ENCODE peak calls at places on chromosomes 6 and 20, in five cellular contexts. I is M059J; W is Right ventricle myocardium inferior; L is glutamatergic neuron; N is naive thymus-derived CD8-positive, alpha-beta T cell. F is an unnamed sample.

GRCh38 chr6:116384727-116385461 is 14.1 kb downstream of the DSE start:
- DNase-seq in L (no peak), N (no peak), I (no peak), W (no peak), F (no peak)

GRCh38 chr6:11711994-11712698 is 66.5 kb downstream of the ADTRP start:
- DNase-seq in W (no peak), I (no peak), L (no peak), N (no peak), F (no peak)

GRCh38 chr6:160275511-160276003 is 16.9 kb upstream of the SLC22A2 start:
- DNase-seq in N (no peak), I (no peak), W (peak; percentile 64), L (no peak), F (no peak)

GRCh38 chr20:815914-816606 is 17.5 kb upstream of the FAM110A start:
- DNase-seq in N (peak; percentile 60), W (peak; percentile 82), L (peak; percentile 78), I (peak; percentile 67), F (peak; percentile 57)

GRCh38 chr6:29236060-29236459 is 65.4 kb downstream of the OR2J2 start:
- DNase-seq in W (no peak), N (no peak), I (peak; percentile 34), L (no peak), F (no peak)

GRCh38 chr20:44730441-44730840 is 15.2 kb upstream of the KCNK15 start:
- DNase-seq in W (no peak), N (no peak), L (no peak), I (peak; percentile 99), F (no peak)

GRCh38 chr6:147201885-147202515 is 2.2 kb upstream of the STXBP5 start:
- DNase-seq in I (peak; percentile 79), W (no peak), L (peak; percentile 22), N (no peak), F (no peak)

GRCh38 chr6:72739368-72739779 is 117.5 kb downstream of the KCNQ5 start:
- DNase-seq in W (no peak), N (no peak), I (no peak), L (no peak), F (no peak)

GRCh38 chr20:64219730-64220129 is 35.8 kb upstream of the PCMTD2 start:
- DNase-seq in N (no peak), I (no peak), L (no peak), W (peak; percentile 28), F (no peak)

GRCh38 chr6:40205801-40206200 is 271.5 kb upstream of the MOCS1 start:
- DNase-seq in N (no peak), L (no peak), I (no peak), W (no peak), F (no peak)

GRCh38 chr6:90078513-90079289 is 184.4 kb downstream of the GJA10 start:
- DNase-seq in W (no peak), I (no peak), N (no peak), L (no peak), F (peak; percentile 21)

GRCh38 chr6:148761532-148761951 is 14.7 kb downstream of the UST start:
- DNase-seq in W (no peak), I (no peak), L (no peak), N (no peak), F (peak; percentile 64)

GRCh38 chr20:21901470-21902275 is 196.2 kb downstream of the PAX1 start:
- DNase-seq in L (no peak), I (no peak), W (peak; percentile 74), N (no peak), F (no peak)

GRCh38 chr6:116349216-116349615 is 21.5 kb upstream of the DSE start:
- DNase-seq in W (no peak), N (no peak), I (no peak), L (no peak), F (no peak)

GRCh38 chr6:68718379-68719073 is 83.4 kb downstream of the ADGRB3 start:
- DNase-seq in W (no peak), L (no peak), I (peak; percentile 59), N (no peak), F (no peak)

GRCh38 chr6:66838764-66839163 is 1131.7 kb upstream of the EYS start:
- DNase-seq in L (no peak), W (no peak), I (peak; percentile 93), N (no peak), F (no peak)

GRCh38 chr6:170292778-170293164 is 1.9 kb upstream of the DLL1 start:
- DNase-seq in W (no peak), I (peak; percentile 39), N (no peak), L (no peak), F (no peak)

GRCh38 chr6:14841901-14842421 is 403.9 kb upstream of the JARID2 start:
- DNase-seq in I (peak; percentile 92), L (no peak), N (no peak), W (no peak), F (no peak)

GRCh38 chr20:29873946-29874345 is 1383.5 kb upstream of the DEFB115 start:
- DNase-seq in W (peak; percentile 91), N (no peak), I (peak; percentile 40), L (peak; percentile 65), F (no peak)

GRCh38 chr6:68778356-68779020 is 143.4 kb downstream of the ADGRB3 start:
- DNase-seq in W (no peak), L (peak; percentile 35), N (no peak), I (peak; percentile 65), F (no peak)

GRCh38 chr6:69884231-69884630 is 17.9 kb downstream of the COL19A1 start:
- DNase-seq in L (no peak), I (no peak), N (no peak), W (no peak), F (no peak)

GRCh38 chr6:83199865-83200230 is 6.7 kb downstream of the RWDD2A start:
- DNase-seq in L (no peak), W (no peak), I (peak; percentile 93), N (no peak), F (no peak)

GRCh38 chr6:25424303-25424702 is 145.1 kb downstream of the CARMIL1 start:
- DNase-seq in W (no peak), I (no peak), N (no peak), L (no peak), F (no peak)

GRCh38 chr6:51472745-51473483 is 614.5 kb downstream of the PKHD1 start:
- DNase-seq in N (no peak), I (peak; percentile 6), W (no peak), L (no peak), F (no peak)

GRCh38 chr6:164882236-164882635 is 427.2 kb downstream of the C6orf118 start:
- DNase-seq in N (no peak), I (no peak), L (no peak), W (no peak), F (no peak)

F was measured in central memory CD4-positive, alpha-beta T cell.